ENCODE peak calls at places on chromosome 20, in five cellular contexts. One of them, this sample, is unnamed.

GRCh38 chr20:13059398-13060136 is 50.8 kb downstream of the SPTLC3 start:
- DNase-seq in fibroblast of pulmonary artery: no peak
- DNase-seq in choroid plexus epithelial cell: no peak
- DNase-seq in CD8-positive, alpha-beta memory T cell: no peak
- DNase-seq in erythroblast: no peak
- DNase-seq in this sample: no peak

GRCh38 chr20:24004470-24004869 is 15.9 kb upstream of the GGTLC1 start:
- DNase-seq in fibroblast of pulmonary artery: no peak
- DNase-seq in choroid plexus epithelial cell: no peak
- DNase-seq in CD8-positive, alpha-beta memory T cell: no peak
- DNase-seq in erythroblast: no peak
- DNase-seq in this sample: no peak

GRCh38 chr20:1469925-1470571 is 3.4 kb upstream of the NSFL1C start:
- DNase-seq in fibroblast of pulmonary artery: peak
- DNase-seq in choroid plexus epithelial cell: peak
- DNase-seq in CD8-positive, alpha-beta memory T cell: no peak
- DNase-seq in erythroblast: peak
- DNase-seq in this sample: no peak

GRCh38 chr20:18394363-18394762 is 72.5 kb downstream of the DZANK1 start:
- DNase-seq in fibroblast of pulmonary artery: no peak
- DNase-seq in choroid plexus epithelial cell: no peak
- DNase-seq in CD8-positive, alpha-beta memory T cell: no peak
- DNase-seq in erythroblast: no peak
- DNase-seq in this sample: no peak

GRCh38 chr20:63061051-63061531 is 54.3 kb upstream of the BHLHE23 start:
- DNase-seq in fibroblast of pulmonary artery: no peak
- DNase-seq in choroid plexus epithelial cell: no peak
- DNase-seq in CD8-positive, alpha-beta memory T cell: no peak
- DNase-seq in erythroblast: no peak
- DNase-seq in this sample: no peak

GRCh38 chr20:45462711-45463110 is 6.8 kb upstream of the WFDC2 start:
- DNase-seq in fibroblast of pulmonary artery: no peak
- DNase-seq in choroid plexus epithelial cell: no peak
- DNase-seq in CD8-positive, alpha-beta memory T cell: no peak
- DNase-seq in erythroblast: no peak
- DNase-seq in this sample: no peak

GRCh38 chr20:5834436-5835005 is 84.3 kb downstream of the SHLD1 start:
- DNase-seq in fibroblast of pulmonary artery: no peak
- DNase-seq in choroid plexus epithelial cell: peak
- DNase-seq in CD8-positive, alpha-beta memory T cell: no peak
- DNase-seq in erythroblast: no peak
- DNase-seq in this sample: no peak

GRCh38 chr20:63154395-63154794 is 61.5 kb downstream of the YTHDF1 start:
- DNase-seq in fibroblast of pulmonary artery: no peak
- DNase-seq in choroid plexus epithelial cell: no peak
- DNase-seq in CD8-positive, alpha-beta memory T cell: no peak
- DNase-seq in erythroblast: no peak
- DNase-seq in this sample: no peak

GRCh38 chr20:57439432-57439831 is 48.2 kb downstream of the RBM38 start:
- DNase-seq in fibroblast of pulmonary artery: no peak
- DNase-seq in choroid plexus epithelial cell: no peak
- DNase-seq in CD8-positive, alpha-beta memory T cell: no peak
- DNase-seq in erythroblast: no peak
- DNase-seq in this sample: no peak

GRCh38 chr20:18628330-18628941 is 40.6 kb downstream of the DTD1 start:
- DNase-seq in fibroblast of pulmonary artery: no peak
- DNase-seq in choroid plexus epithelial cell: no peak
- DNase-seq in CD8-positive, alpha-beta memory T cell: no peak
- DNase-seq in erythroblast: peak
- DNase-seq in this sample: no peak

GRCh38 chr20:19233025-19233794 is 20.8 kb downstream of the SLC24A3 start:
- DNase-seq in fibroblast of pulmonary artery: no peak
- DNase-seq in choroid plexus epithelial cell: peak
- DNase-seq in CD8-positive, alpha-beta memory T cell: no peak
- DNase-seq in erythroblast: peak
- DNase-seq in this sample: no peak

GRCh38 chr20:62136283-62137091 is 6.7 kb downstream of the PSMA7 start:
- DNase-seq in fibroblast of pulmonary artery: peak
- DNase-seq in choroid plexus epithelial cell: peak
- DNase-seq in CD8-positive, alpha-beta memory T cell: peak
- DNase-seq in erythroblast: peak
- DNase-seq in this sample: peak

GRCh38 chr20:64082821-64083379 is 1.3 kb downstream of the LKAAEAR1 start:
- DNase-seq in fibroblast of pulmonary artery: no peak
- DNase-seq in choroid plexus epithelial cell: no peak
- DNase-seq in CD8-positive, alpha-beta memory T cell: no peak
- DNase-seq in erythroblast: no peak
- DNase-seq in this sample: no peak

GRCh38 chr20:38275815-38276550 is 15.4 kb upstream of the KIAA1755 start:
- DNase-seq in fibroblast of pulmonary artery: peak
- DNase-seq in choroid plexus epithelial cell: peak
- DNase-seq in CD8-positive, alpha-beta memory T cell: no peak
- DNase-seq in erythroblast: no peak
- DNase-seq in this sample: no peak

GRCh38 chr20:8971669-8972316 is 97.1 kb upstream of the PLCB4 start:
- DNase-seq in fibroblast of pulmonary artery: no peak
- DNase-seq in choroid plexus epithelial cell: no peak
- DNase-seq in CD8-positive, alpha-beta memory T cell: no peak
- DNase-seq in erythroblast: peak
- DNase-seq in this sample: no peak

GRCh38 chr20:21508230-21509078 is 5.4 kb downstream of the NKX2-2 start:
- DNase-seq in fibroblast of pulmonary artery: no peak
- DNase-seq in choroid plexus epithelial cell: no peak
- DNase-seq in CD8-positive, alpha-beta memory T cell: no peak
- DNase-seq in erythroblast: no peak
- DNase-seq in this sample: no peak

This sample was measured in activated effector memory CD4-positive, alpha-beta T cell treated with Interleukin-2 at 50 U/mL for 16 hours.